ENCODE peak calls at places on chromosomes 3 and 15, in seven cellular contexts. R, K, Y, F, H, E and P are unnamed samples.

GRCh38 chr3:156024904-156025303 is 95.5 kb upstream of the KCNAB1 start:
- DNase-seq in R (no peak), K (no peak), Y (no peak), F (no peak), H (no peak), E (no peak), P (no peak)

GRCh38 chr3:64225695-64226499 is 631 bp upstream of the PRICKLE2 start:
- DNase-seq in R (no peak), K (no peak), Y (no peak), F (no peak), H (no peak), E (no peak), P (no peak)

GRCh38 chr3:10328460-10329071 is 7.7 kb upstream of the SEC13 start:
- DNase-seq in R (no peak), K (no peak), Y (no peak), F (no peak), H (no peak), E (no peak), P (no peak)

GRCh38 chr3:114902691-114903101 is 244.4 kb downstream of the ZBTB20 start:
- DNase-seq in R (no peak), K (no peak), Y (no peak), F (no peak), H (no peak), E (no peak), P (no peak)

GRCh38 chr3:141926929-141927328 is 50.5 kb downstream of the ATP1B3 start:
- DNase-seq in R (no peak), K (no peak), Y (no peak), F (no peak), H (no peak), E (no peak), P (no peak)

GRCh38 chr3:76063019-76063418 is 277.7 kb upstream of the ZNF717 start:
- DNase-seq in R (no peak), K (no peak), Y (no peak), F (no peak), H (no peak), E (no peak), P (no peak)

GRCh38 chr3:186057594-186057993 is 51.3 kb downstream of the ETV5 start:
- DNase-seq in R (no peak), K (no peak), Y (no peak), F (no peak), H (no peak), E (no peak), P (no peak)

GRCh38 chr15:78638658-78639314 is 2.2 kb downstream of the CHRNB4 start:
- DNase-seq in R (peak), K (peak), Y (peak), F (no peak), H (peak), E (peak), P (no peak)

GRCh38 chr3:14532691-14533456 is 7.3 kb downstream of the GRIP2 start:
- DNase-seq in R (no peak), K (no peak), Y (no peak), F (no peak), H (no peak), E (peak), P (no peak)

GRCh38 chr3:16452265-16452664 is 61.2 kb downstream of the RFTN1 start:
- DNase-seq in R (no peak), K (no peak), Y (no peak), F (no peak), H (no peak), E (no peak), P (no peak)

GRCh38 chr15:47987908-47988532 is 132.8 kb upstream of the SLC24A5 start:
- DNase-seq in R (no peak), K (peak), Y (peak), F (no peak), H (no peak), E (no peak), P (no peak)